ENCODE peak calls at places on chromosomes 6 and 20, in ten cellular contexts. One of them, this sample, is unnamed.

GRCh38 chr6:89242574-89243330 is 25.6 kb upstream of the GABRR1 start:
- DNase-seq in NCI-H345: peak
- DNase-seq in neural crest cell: peak
- DNase-seq in progenitor cell of endocrine pancreas: no peak
- DNase-seq in mucosa of descending colon: no peak
- DNase-seq in HAP-1: peak
- DNase-seq in GF-D8: peak
- DNase-seq in effector memory CD8-positive, alpha-beta T cell: no peak
- DNase-seq in T-helper 2 cell treated with Interferon-gamma antibody and Interleukin-4, amounts not matched to agents 5 μg/mL and 100 μg/mL, for 36 hours: no peak
- DNase-seq in Daoy: peak
- DNase-seq in this sample: no peak

GRCh38 chr20:25991051-25991755 is 294.6 kb upstream of the ZNF337 start:
- DNase-seq in HAP-1: no peak
- DNase-seq in GF-D8: no peak
- DNase-seq in NCI-H345: no peak
- DNase-seq in T-helper 2 cell treated with Interferon-gamma antibody and Interleukin-4, amounts not matched to agents 5 μg/mL and 100 μg/mL, for 36 hours: no peak
- DNase-seq in mucosa of descending colon: no peak
- DNase-seq in progenitor cell of endocrine pancreas: no peak
- DNase-seq in neural crest cell: no peak
- DNase-seq in Daoy: no peak
- DNase-seq in effector memory CD8-positive, alpha-beta T cell: no peak
- DNase-seq in this sample: no peak

GRCh38 chr6:152184573-152185157 is 377.2 kb downstream of the ESR1 start:
- DNase-seq in NCI-H345: no peak
- DNase-seq in GF-D8: no peak
- DNase-seq in Daoy: no peak
- DNase-seq in T-helper 2 cell treated with Interferon-gamma antibody and Interleukin-4, amounts not matched to agents 5 μg/mL and 100 μg/mL, for 36 hours: no peak
- DNase-seq in progenitor cell of endocrine pancreas: no peak
- DNase-seq in neural crest cell: no peak
- DNase-seq in HAP-1: no peak
- DNase-seq in mucosa of descending colon: no peak
- DNase-seq in effector memory CD8-positive, alpha-beta T cell: no peak
- DNase-seq in this sample: no peak

GRCh38 chr6:131023834-131024504 is 39.1 kb downstream of the EPB41L2 start:
- DNase-seq in progenitor cell of endocrine pancreas: no peak
- DNase-seq in mucosa of descending colon: no peak
- DNase-seq in NCI-H345: no peak
- DNase-seq in HAP-1: no peak
- DNase-seq in GF-D8: no peak
- DNase-seq in Daoy: peak
- DNase-seq in neural crest cell: no peak
- DNase-seq in T-helper 2 cell treated with Interferon-gamma antibody and Interleukin-4, amounts not matched to agents 5 μg/mL and 100 μg/mL, for 36 hours: no peak
- DNase-seq in effector memory CD8-positive, alpha-beta T cell: no peak
- DNase-seq in this sample: no peak

GRCh38 chr6:13396241-13396792 is 68.0 kb upstream of the TBC1D7 start:
- DNase-seq in Daoy: no peak
- DNase-seq in GF-D8: no peak
- DNase-seq in NCI-H345: no peak
- DNase-seq in progenitor cell of endocrine pancreas: no peak
- DNase-seq in neural crest cell: no peak
- DNase-seq in T-helper 2 cell treated with Interferon-gamma antibody and Interleukin-4, amounts not matched to agents 5 μg/mL and 100 μg/mL, for 36 hours: no peak
- DNase-seq in HAP-1: no peak
- DNase-seq in mucosa of descending colon: no peak
- DNase-seq in effector memory CD8-positive, alpha-beta T cell: no peak
- DNase-seq in this sample: no peak

GRCh38 chr6:134166529-134167221 is 114.3 kb upstream of the SLC2A12 start:
- DNase-seq in effector memory CD8-positive, alpha-beta T cell: no peak
- DNase-seq in HAP-1: no peak
- DNase-seq in neural crest cell: no peak
- DNase-seq in T-helper 2 cell treated with Interferon-gamma antibody and Interleukin-4, amounts not matched to agents 5 μg/mL and 100 μg/mL, for 36 hours: no peak
- DNase-seq in GF-D8: no peak
- DNase-seq in mucosa of descending colon: no peak
- DNase-seq in NCI-H345: no peak
- DNase-seq in progenitor cell of endocrine pancreas: no peak
- DNase-seq in Daoy: no peak
- DNase-seq in this sample: no peak

GRCh38 chr6:149306967-149307366 is 10.5 kb upstream of the TAB2 start:
- DNase-seq in GF-D8: no peak
- DNase-seq in progenitor cell of endocrine pancreas: no peak
- DNase-seq in HAP-1: no peak
- DNase-seq in T-helper 2 cell treated with Interferon-gamma antibody and Interleukin-4, amounts not matched to agents 5 μg/mL and 100 μg/mL, for 36 hours: no peak
- DNase-seq in effector memory CD8-positive, alpha-beta T cell: no peak
- DNase-seq in neural crest cell: no peak
- DNase-seq in NCI-H345: no peak
- DNase-seq in Daoy: peak
- DNase-seq in mucosa of descending colon: no peak
- DNase-seq in this sample: no peak

GRCh38 chr6:36997811-36998722 is 7.4 kb upstream of the FGD2 start:
- DNase-seq in NCI-H345: peak
- DNase-seq in neural crest cell: no peak
- DNase-seq in progenitor cell of endocrine pancreas: no peak
- DNase-seq in HAP-1: no peak
- DNase-seq in GF-D8: no peak
- DNase-seq in effector memory CD8-positive, alpha-beta T cell: no peak
- DNase-seq in Daoy: no peak
- DNase-seq in T-helper 2 cell treated with Interferon-gamma antibody and Interleukin-4, amounts not matched to agents 5 μg/mL and 100 μg/mL, for 36 hours: no peak
- DNase-seq in mucosa of descending colon: no peak
- DNase-seq in this sample: no peak

GRCh38 chr20:59146801-59147118 is 16.9 kb upstream of the ZNF831 start:
- DNase-seq in NCI-H345: no peak
- DNase-seq in HAP-1: no peak
- DNase-seq in neural crest cell: no peak
- DNase-seq in progenitor cell of endocrine pancreas: no peak
- DNase-seq in effector memory CD8-positive, alpha-beta T cell: no peak
- DNase-seq in Daoy: no peak
- DNase-seq in mucosa of descending colon: no peak
- DNase-seq in GF-D8: no peak
- DNase-seq in T-helper 2 cell treated with Interferon-gamma antibody and Interleukin-4, amounts not matched to agents 5 μg/mL and 100 μg/mL, for 36 hours: no peak
- DNase-seq in this sample: no peak

GRCh38 chr6:133184798-133185380 is 56.3 kb upstream of the EYA4 start:
- DNase-seq in effector memory CD8-positive, alpha-beta T cell: no peak
- DNase-seq in HAP-1: no peak
- DNase-seq in mucosa of descending colon: no peak
- DNase-seq in T-helper 2 cell treated with Interferon-gamma antibody and Interleukin-4, amounts not matched to agents 5 μg/mL and 100 μg/mL, for 36 hours: no peak
- DNase-seq in NCI-H345: no peak
- DNase-seq in Daoy: peak
- DNase-seq in neural crest cell: no peak
- DNase-seq in progenitor cell of endocrine pancreas: no peak
- DNase-seq in GF-D8: no peak
- DNase-seq in this sample: no peak

GRCh38 chr20:20480689-20481088 is 112.8 kb downstream of the INSM1 start:
- DNase-seq in mucosa of descending colon: no peak
- DNase-seq in progenitor cell of endocrine pancreas: no peak
- DNase-seq in GF-D8: no peak
- DNase-seq in NCI-H345: no peak
- DNase-seq in Daoy: no peak
- DNase-seq in T-helper 2 cell treated with Interferon-gamma antibody and Interleukin-4, amounts not matched to agents 5 μg/mL and 100 μg/mL, for 36 hours: no peak
- DNase-seq in neural crest cell: no peak
- DNase-seq in HAP-1: no peak
- DNase-seq in effector memory CD8-positive, alpha-beta T cell: no peak
- DNase-seq in this sample: no peak

GRCh38 chr6:44304282-44305199 is 8.6 kb downstream of the AARS2 start:
- DNase-seq in NCI-H345: peak
- DNase-seq in T-helper 2 cell treated with Interferon-gamma antibody and Interleukin-4, amounts not matched to agents 5 μg/mL and 100 μg/mL, for 36 hours: peak
- DNase-seq in HAP-1: peak
- DNase-seq in effector memory CD8-positive, alpha-beta T cell: peak
- DNase-seq in neural crest cell: peak
- DNase-seq in progenitor cell of endocrine pancreas: no peak
- DNase-seq in Daoy: peak
- DNase-seq in mucosa of descending colon: no peak
- DNase-seq in GF-D8: no peak
- DNase-seq in this sample: no peak

GRCh38 chr20:63295846-63296245 is 2.9 kb downstream of the COL20A1 start:
- DNase-seq in neural crest cell: no peak
- DNase-seq in T-helper 2 cell treated with Interferon-gamma antibody and Interleukin-4, amounts not matched to agents 5 μg/mL and 100 μg/mL, for 36 hours: no peak
- DNase-seq in HAP-1: no peak
- DNase-seq in Daoy: no peak
- DNase-seq in effector memory CD8-positive, alpha-beta T cell: no peak
- DNase-seq in mucosa of descending colon: no peak
- DNase-seq in NCI-H345: no peak
- DNase-seq in GF-D8: no peak
- DNase-seq in progenitor cell of endocrine pancreas: no peak
- DNase-seq in this sample: no peak

GRCh38 chr6:90008908-90009501 is 114.7 kb downstream of the GJA10 start:
- DNase-seq in Daoy: no peak
- DNase-seq in NCI-H345: no peak
- DNase-seq in effector memory CD8-positive, alpha-beta T cell: no peak
- DNase-seq in progenitor cell of endocrine pancreas: no peak
- DNase-seq in T-helper 2 cell treated with Interferon-gamma antibody and Interleukin-4, amounts not matched to agents 5 μg/mL and 100 μg/mL, for 36 hours: no peak
- DNase-seq in HAP-1: no peak
- DNase-seq in GF-D8: no peak
- DNase-seq in neural crest cell: no peak
- DNase-seq in mucosa of descending colon: no peak
- DNase-seq in this sample: peak

GRCh38 chr6:10391799-10392198 is 23.1 kb downstream of the TFAP2A start:
- DNase-seq in HAP-1: no peak
- DNase-seq in T-helper 2 cell treated with Interferon-gamma antibody and Interleukin-4, amounts not matched to agents 5 μg/mL and 100 μg/mL, for 36 hours: no peak
- DNase-seq in neural crest cell: no peak
- DNase-seq in effector memory CD8-positive, alpha-beta T cell: no peak
- DNase-seq in NCI-H345: no peak
- DNase-seq in progenitor cell of endocrine pancreas: no peak
- DNase-seq in mucosa of descending colon: no peak
- DNase-seq in GF-D8: no peak
- DNase-seq in Daoy: no peak
- DNase-seq in this sample: no peak

GRCh38 chr6:18416341-18416679 is 29.2 kb downstream of the RNF144B start:
- DNase-seq in HAP-1: no peak
- DNase-seq in Daoy: no peak
- DNase-seq in progenitor cell of endocrine pancreas: no peak
- DNase-seq in GF-D8: no peak
- DNase-seq in NCI-H345: no peak
- DNase-seq in effector memory CD8-positive, alpha-beta T cell: no peak
- DNase-seq in neural crest cell: no peak
- DNase-seq in T-helper 2 cell treated with Interferon-gamma antibody and Interleukin-4, amounts not matched to agents 5 μg/mL and 100 μg/mL, for 36 hours: no peak
- DNase-seq in mucosa of descending colon: no peak
- DNase-seq in this sample: no peak

GRCh38 chr6:3208096-3208774 is 19.2 kb downstream of the TUBB2B start:
- DNase-seq in mucosa of descending colon: no peak
- DNase-seq in HAP-1: no peak
- DNase-seq in progenitor cell of endocrine pancreas: no peak
- DNase-seq in neural crest cell: no peak
- DNase-seq in GF-D8: no peak
- DNase-seq in T-helper 2 cell treated with Interferon-gamma antibody and Interleukin-4, amounts not matched to agents 5 μg/mL and 100 μg/mL, for 36 hours: no peak
- DNase-seq in Daoy: peak
- DNase-seq in NCI-H345: no peak
- DNase-seq in effector memory CD8-positive, alpha-beta T cell: no peak
- DNase-seq in this sample: peak